ENCODE peak calls at places on chromosomes 5 and 9, in six cellular contexts. Z is HepG2, Q is A549, U is K562, D is GM12878, H is IMR-90. W is an unnamed sample.
A peak's percentile ranks its signal among the peaks of the same experiment; 100 is the strongest.

GRCh38 chr5:154086641-154087040 is 47.9 kb downstream of the MFAP3 start:
- DNase-seq in Z (no peak), Q (no peak), U (no peak), D (no peak), H (no peak), W (no peak)

GRCh38 chr9:76704601-76705204 is 59.5 kb upstream of the PCA3 start:
- DNase-seq in Z (peak; percentile 58), Q (peak; percentile 44), U (peak; percentile 29), D (peak; percentile 20), H (peak; percentile 93), W (peak; percentile 39)

GRCh38 chr9:10048994-10049393 is 563.8 kb downstream of the PTPRD start:
- DNase-seq in Z (no peak), Q (no peak), U (no peak), D (no peak), H (no peak), W (no peak)

GRCh38 chr9:14578030-14578429 is 115.2 kb downstream of the ZDHHC21 start:
- DNase-seq in Z (no peak), Q (no peak), U (no peak), D (no peak), H (no peak), W (no peak)

GRCh38 chr9:33227741-33228140 is 12.2 kb upstream of the SPINK4 start:
- DNase-seq in Z (no peak), Q (no peak), U (no peak), D (no peak), H (no peak), W (no peak)

GRCh38 chr9:38700695-38701094 is 19.2 kb downstream of the FAM240B start:
- DNase-seq in Z (no peak), Q (no peak), U (no peak), D (no peak), H (peak; percentile 8), W (no peak)

GRCh38 chr9:92664394-92665152 is 5.4 kb downstream of the IPPK start:
- DNase-seq in Z (no peak), Q (no peak), U (no peak), D (no peak), H (peak; percentile 31), W (no peak)

GRCh38 chr9:126229501-126229900 is 97.1 kb upstream of the MVB12B start:
- DNase-seq in Z (no peak), Q (no peak), U (no peak), D (no peak), H (no peak), W (peak; percentile 7)

GRCh38 chr9:122781671-122782070 is 7.1 kb upstream of the OR5C1 start:
- DNase-seq in Z (no peak), Q (no peak), U (no peak), D (no peak), H (no peak), W (no peak)

GRCh38 chr9:75083188-75083976 is 4.6 kb downstream of the NMRK1 start:
- DNase-seq in Z (peak; percentile 74), Q (no peak), U (peak; percentile 10), D (no peak), H (no peak), W (no peak)

GRCh38 chr9:137619240-137620090 is 660 bp downstream of the EHMT1 start:
- DNase-seq in Z (no peak), Q (peak; percentile 46), U (peak; percentile 52), D (no peak), H (peak; percentile 36), W (no peak)

GRCh38 chr9:108149346-108149745 is 659.8 kb upstream of the KLF4 start:
- DNase-seq in Z (no peak), Q (no peak), U (no peak), D (no peak), H (no peak), W (no peak)

GRCh38 chr9:133163559-133164208 is at the start of gene GBGT1:
- DNase-seq in Z (no peak), Q (peak; percentile 35), U (peak; percentile 85), D (no peak), H (no peak), W (peak; percentile 90)

GRCh38 chr9:2859776-2860379 is 16.0 kb upstream of the PUM3 start:
- DNase-seq in Z (peak; percentile 54), Q (peak; percentile 61), U (peak; percentile 33), D (no peak), H (peak; percentile 57), W (peak; percentile 61)

GRCh38 chr5:74660146-74660545 is 19.6 kb upstream of the ENC1 start:
- DNase-seq in Z (no peak), Q (no peak), U (no peak), D (no peak), H (peak; percentile 35), W (no peak)

GRCh38 chr9:134041649-134041962 is 16.3 kb downstream of the BRD3OS start:
- DNase-seq in Z (no peak), Q (no peak), U (no peak), D (no peak), H (no peak), W (no peak)

GRCh38 chr5:58683567-58683966 is 100.7 kb downstream of the RAB3C start:
- DNase-seq in Z (no peak), Q (no peak), U (no peak), D (no peak), H (no peak), W (no peak)

GRCh38 chr9:127980056-127980705 is 608 bp downstream of the EEIG1 start:
- DNase-seq in Z (no peak), Q (no peak), U (peak; percentile 64), D (no peak), H (no peak), W (peak; percentile 75)

GRCh38 chr9:128045876-128046275 is 21.2 kb downstream of the NAIF1 start:
- DNase-seq in Z (no peak), Q (no peak), U (no peak), D (no peak), H (no peak), W (peak; percentile 39)

GRCh38 chr9:114071197-114071795 is 6.8 kb downstream of the AMBP start:
- DNase-seq in Z (no peak), Q (no peak), U (no peak), D (no peak), H (no peak), W (no peak)

GRCh38 chr9:14072850-14073249 is 241.1 kb downstream of the NFIB start:
- DNase-seq in Z (no peak), Q (no peak), U (no peak), D (no peak), H (no peak), W (no peak)

GRCh38 chr5:55933377-55934116 is 61.2 kb downstream of the IL6ST start:
- DNase-seq in Z (no peak), Q (no peak), U (no peak), D (no peak), H (no peak), W (no peak)

GRCh38 chr5:91018185-91018584 is 364.9 kb downstream of the ARRDC3 start:
- DNase-seq in Z (no peak), Q (no peak), U (no peak), D (no peak), H (peak; percentile 27), W (no peak)

GRCh38 chr5:10461904-10462542 is 20.3 kb downstream of the ROPN1L start:
- DNase-seq in Z (no peak), Q (no peak), U (no peak), D (no peak), H (no peak), W (no peak)

GRCh38 chr5:150590979-150591411 is 49.5 kb upstream of the SYNPO start:
- DNase-seq in Z (no peak), Q (no peak), U (no peak), D (no peak), H (no peak), W (peak; percentile 69)

GRCh38 chr5:59724482-59725392 is 168.8 kb downstream of the PDE4D start:
- DNase-seq in Z (peak; percentile 15), Q (peak; percentile 53), U (peak; percentile 24), D (no peak), H (peak; percentile 36), W (peak; percentile 41)

GRCh38 chr9:33468215-33468730 is 5.5 kb downstream of the NOL6 start:
- DNase-seq in Z (no peak), Q (no peak), U (no peak), D (no peak), H (no peak), W (no peak)

GRCh38 chr5:154046486-154046885 is 7.7 kb downstream of the MFAP3 start:
- DNase-seq in Z (no peak), Q (no peak), U (no peak), D (no peak), H (no peak), W (no peak)

GRCh38 chr5:72147601-72148000 is 40.3 kb downstream of the MAP1B start:
- DNase-seq in Z (no peak), Q (no peak), U (no peak), D (no peak), H (no peak), W (no peak)

GRCh38 chr9:112061152-112061740 is 113.9 kb downstream of the SUSD1 start:
- DNase-seq in Z (peak; percentile 56), Q (peak; percentile 81), U (peak; percentile 76), D (peak; percentile 75), H (peak; percentile 99), W (peak; percentile 22)
- TF ChIP-seq RFX5 in Z (no peak), Q (no peak), U (no peak), D (no peak), H (no peak), W (no peak)

DNA sequence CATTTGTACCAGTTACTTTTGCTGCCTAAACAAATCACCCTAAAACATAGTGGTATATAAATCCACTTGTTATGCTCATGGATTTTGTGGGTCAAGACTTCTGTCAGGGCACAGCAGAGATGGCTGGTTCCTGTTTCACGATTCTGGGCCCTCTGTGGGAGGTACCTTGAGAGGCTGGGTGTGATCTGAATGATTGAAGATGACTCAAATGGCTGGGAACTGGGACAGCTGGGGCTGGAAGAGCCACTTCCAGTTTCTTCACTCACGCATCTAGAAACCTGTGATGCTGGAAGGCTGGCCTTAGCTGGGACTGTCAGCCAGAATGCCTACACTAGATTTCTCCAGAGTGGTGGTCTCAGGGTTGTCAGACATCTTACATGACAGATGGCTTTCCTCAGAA is 88.1 kb downstream of the KIF4B start:
- DNase-seq in Z (no peak), Q (no peak), U (no peak), D (no peak), H (no peak), W (no peak)
- TF ChIP-seq SMC3 in Z (no peak), Q (no peak), U (no peak), D (no peak), H (no peak), W (no peak)

GRCh38 chr5:75729321-75729720 is 12.1 kb upstream of the POC5 start:
- DNase-seq in Z (no peak), Q (no peak), U (no peak), D (no peak), H (no peak), W (no peak)
- TF ChIP-seq RFX5 in Z (no peak), Q (no peak), U (no peak), D (no peak), H (no peak), W (no peak)

GRCh38 chr9:70411930-70412677 is 2.4 kb downstream of the KLF9 start:
- DNase-seq in Z (peak; percentile 81), Q (no peak), U (peak; percentile 81), D (peak; percentile 51), H (peak; percentile 71), W (peak; percentile 57)

GRCh38 chr9:70409280-70409679 is 5.2 kb downstream of the KLF9 start:
- DNase-seq in Z (no peak), Q (no peak), U (no peak), D (no peak), H (no peak), W (no peak)

GRCh38 chr9:70409800-70410199 is 4.7 kb downstream of the KLF9 start:
- DNase-seq in Z (no peak), Q (no peak), U (no peak), D (no peak), H (no peak), W (no peak)

GRCh38 chr9:70411141-70411929 is 3.1 kb downstream of the KLF9 start:
- DNase-seq in Z (peak; percentile 9), Q (no peak), U (peak; percentile 45), D (no peak), H (peak; percentile 75), W (no peak)

GRCh38 chr9:70410368-70410767 is 4.1 kb downstream of the KLF9 start:
- DNase-seq in Z (no peak), Q (no peak), U (no peak), D (no peak), H (peak; percentile 65), W (no peak)
- TF ChIP-seq SMC3 in Z (no peak), Q (no peak), U (no peak), D (no peak), H (no peak), W (no peak)